ENCODE peak calls at places on chromosome 22, in nine cellular contexts. C is psoas muscle, A is progenitor cell of endocrine pancreas, S is NB4, M is fibroblast of pulmonary artery, O is CD14-positive monocyte, W is pancreas, E is RWPE1, X is thoracic aorta. I is an unnamed sample.

GRCh38 chr22:38882972-38883622 is 11.1 kb upstream of the CBX6 start:
- DNase-seq in O (no peak), M (no peak), S (no peak), E (no peak), X (no peak), C (no peak), W (no peak), A (no peak), I (no peak)

GRCh38 chr22:30021338-30021737 is 58.9 kb upstream of the HORMAD2 start:
- DNase-seq in C (no peak), X (no peak), M (no peak), S (no peak), O (no peak), W (no peak), A (no peak), E (no peak), I (no peak)

GRCh38 chr22:32474635-32475427 is at the start of gene FBXO7:
- DNase-seq in A (peak; percentile 91), C (peak; percentile 97), W (peak; percentile 96), O (peak; percentile 73), X (peak; percentile 57), E (peak; percentile 72), S (peak; percentile 89), M (peak; percentile 94), I (peak; percentile 98)

GRCh38 chr22:17867160-17867785 is 93.0 kb upstream of the BID start:
- DNase-seq in E (no peak), O (no peak), A (no peak), C (peak; percentile 77), S (peak; percentile 44), W (no peak), X (no peak), M (no peak), I (no peak)

GRCh38 chr22:28015056-28015445 is 96.0 kb upstream of the PITPNB start:
- DNase-seq in X (no peak), W (no peak), S (no peak), C (no peak), M (no peak), E (no peak), A (no peak), O (no peak), I (peak; percentile 17)

GRCh38 chr22:50361688-50362087 is 18.6 kb downstream of the PPP6R2 start:
- DNase-seq in M (no peak), A (no peak), C (no peak), O (no peak), S (no peak), W (no peak), E (no peak), X (no peak), I (no peak)

GRCh38 chr22:27309713-27310112 is 491.8 kb downstream of the MN1 start:
- DNase-seq in W (no peak), E (no peak), X (no peak), M (no peak), A (no peak), S (no peak), C (no peak), O (no peak), I (no peak)

GRCh38 chr22:49084203-49084602 is 743.5 kb downstream of the BRD1 start:
- DNase-seq in O (no peak), A (no peak), M (no peak), S (no peak), E (no peak), X (no peak), W (no peak), C (peak; percentile 8), I (peak; percentile 57)

GRCh38 chr22:33038131-33038772 is 19.9 kb downstream of the SYN3 start:
- DNase-seq in X (no peak), S (peak; percentile 52), M (peak; percentile 11), A (no peak), W (no peak), O (no peak), E (no peak), C (no peak), I (no peak)

GRCh38 chr22:49294656-49295464 is 532.8 kb downstream of the BRD1 start:
- DNase-seq in C (no peak), E (no peak), S (no peak), M (no peak), A (peak; percentile 6), O (peak; percentile 40), W (no peak), X (no peak), I (peak; percentile 55)

GRCh38 chr22:30054764-30055069 is 25.5 kb upstream of the HORMAD2 start:
- DNase-seq in E (no peak), C (no peak), A (no peak), M (no peak), S (no peak), W (no peak), O (no peak), X (no peak), I (no peak)

GRCh38 chr22:20312396-20313191 is 7.3 kb downstream of the DGCR6L start:
- DNase-seq in E (no peak), O (peak; percentile 35), C (no peak), M (no peak), W (no peak), A (peak; percentile 7), S (no peak), X (no peak), I (no peak)

GRCh38 chr22:39493759-39494158 is 8.3 kb upstream of the MIEF1 start:
- DNase-seq in W (peak; percentile 2), O (no peak), C (no peak), X (no peak), A (no peak), E (no peak), M (peak; percentile 51), S (no peak), I (no peak)

GRCh38 chr22:19986410-19987341 is 29.9 kb downstream of the ARVCF start:
- DNase-seq in A (peak; percentile 69), W (peak; percentile 92), E (peak; percentile 87), S (peak; percentile 75), O (peak; percentile 75), M (peak; percentile 71), X (no peak), C (peak; percentile 91), I (peak; percentile 83)

DNA sequence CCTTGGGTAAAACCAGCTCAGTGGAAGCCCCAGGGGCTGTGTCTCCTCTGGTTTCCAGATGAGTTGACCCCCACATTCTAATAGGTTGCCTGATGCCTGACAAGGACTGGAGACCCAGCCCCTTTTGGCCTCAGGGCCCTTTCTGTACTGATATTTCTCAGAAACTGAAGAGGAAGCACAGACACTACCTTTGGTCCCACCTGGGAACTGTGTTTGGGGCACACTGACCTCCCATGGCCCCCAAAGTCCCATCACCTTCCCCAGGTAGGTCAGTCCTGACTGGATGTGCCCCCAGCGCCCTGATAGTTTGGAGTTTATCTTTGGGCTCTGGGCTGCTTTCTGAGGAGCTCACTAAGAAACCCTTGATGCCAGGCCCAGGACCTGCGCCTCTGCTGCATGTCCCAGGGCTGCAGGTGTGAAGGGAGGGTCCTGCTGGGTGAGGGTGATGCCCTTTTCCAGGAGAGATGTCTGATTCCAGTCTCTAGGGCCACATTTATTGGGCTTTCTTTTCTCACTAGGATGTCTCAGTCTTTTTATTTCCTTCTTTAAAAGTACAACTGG is 106.7 kb downstream of the GGTLC2 start:
- DNase-seq in A (no peak), O (no peak), X (no peak), E (no peak), C (no peak), M (no peak), W (no peak), S (no peak), I (no peak)
- TF ChIP-seq CTCF in A (no peak), O (no peak), X (no peak), E (no peak), C (no peak), M (no peak), W (no peak), S (no peak), I (no peak)

DNA sequence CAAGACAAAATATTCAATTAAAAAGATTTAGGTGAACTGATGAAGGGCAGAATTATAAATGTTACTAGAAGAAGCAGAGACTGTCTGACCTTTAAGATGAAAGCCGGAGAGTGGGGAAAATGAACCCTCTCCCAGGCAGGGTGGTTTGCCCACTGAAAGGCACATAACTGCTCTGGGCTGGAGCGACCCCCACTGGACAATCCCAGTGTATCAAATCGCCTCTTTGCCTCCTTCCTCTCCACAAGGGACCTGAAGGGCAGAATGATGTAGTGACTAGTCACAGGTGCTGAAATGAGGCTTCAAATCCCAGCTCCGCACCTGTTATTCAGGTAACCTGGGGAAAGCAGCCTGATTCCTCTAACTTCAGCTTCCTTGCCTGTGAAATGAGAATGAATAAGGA is 69.0 kb downstream of the EFCAB6 start:
- DNase-seq in E (no peak), W (no peak), M (no peak), C (no peak), X (no peak), A (no peak), S (peak; percentile 26), O (no peak), I (no peak)
- TF ChIP-seq CTCF in E (no peak), W (no peak), M (no peak), C (no peak), X (no peak), A (peak; percentile 26), S (peak; percentile 38), O (no peak), I (peak; percentile 14)

DNA sequence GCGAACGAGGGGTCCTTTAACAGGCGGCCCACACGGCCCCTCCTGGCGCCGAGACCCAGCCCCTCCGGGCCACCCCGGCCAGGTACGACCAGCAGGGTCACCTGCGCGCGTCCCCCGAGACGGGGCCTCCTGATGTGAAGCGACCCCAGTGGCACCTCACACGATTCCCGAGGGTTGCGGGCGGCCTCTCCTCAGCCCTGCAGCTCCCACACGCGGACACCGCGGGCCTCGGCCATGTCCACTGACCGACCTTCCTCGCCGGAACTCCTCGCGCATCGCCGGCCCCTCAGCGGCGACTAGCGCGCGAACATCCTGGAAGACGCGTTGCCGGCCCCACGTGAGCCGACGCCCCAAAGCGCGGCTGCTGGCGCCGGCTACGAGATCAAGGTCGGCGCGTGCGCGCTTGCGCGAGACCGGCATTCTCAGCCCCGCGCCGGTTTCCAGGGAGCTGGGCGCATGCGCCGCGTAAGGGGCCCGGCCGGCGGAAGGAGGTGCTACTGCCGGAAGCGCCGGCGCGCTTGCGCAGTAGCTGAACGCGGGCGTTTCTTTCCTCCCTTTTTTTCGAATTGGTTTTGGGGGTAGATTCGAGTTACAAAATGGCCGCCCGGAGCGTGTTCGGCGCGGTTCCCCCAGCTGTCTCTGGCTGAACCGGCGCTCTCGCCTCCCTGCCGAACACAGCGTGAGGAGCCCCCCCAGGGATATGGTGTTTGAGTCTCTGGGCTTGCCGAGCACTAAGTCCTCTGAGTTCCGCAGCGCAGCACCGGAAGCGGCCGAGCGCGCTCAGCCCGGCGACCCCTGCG is at the start of gene NUP50:
- DNase-seq in E (peak; percentile 97), M (peak; percentile 98), W (peak; percentile 99), X (peak; percentile 77), A (peak; percentile 94), S (peak; percentile 96), C (peak; percentile 99), O (peak; percentile 94), I (peak; percentile 98)
- TF ChIP-seq CTCF in E (no peak), M (no peak), W (no peak), X (no peak), A (peak; percentile 8), S (no peak), C (peak; percentile 6), O (no peak), I (peak; percentile 40)

DNA sequence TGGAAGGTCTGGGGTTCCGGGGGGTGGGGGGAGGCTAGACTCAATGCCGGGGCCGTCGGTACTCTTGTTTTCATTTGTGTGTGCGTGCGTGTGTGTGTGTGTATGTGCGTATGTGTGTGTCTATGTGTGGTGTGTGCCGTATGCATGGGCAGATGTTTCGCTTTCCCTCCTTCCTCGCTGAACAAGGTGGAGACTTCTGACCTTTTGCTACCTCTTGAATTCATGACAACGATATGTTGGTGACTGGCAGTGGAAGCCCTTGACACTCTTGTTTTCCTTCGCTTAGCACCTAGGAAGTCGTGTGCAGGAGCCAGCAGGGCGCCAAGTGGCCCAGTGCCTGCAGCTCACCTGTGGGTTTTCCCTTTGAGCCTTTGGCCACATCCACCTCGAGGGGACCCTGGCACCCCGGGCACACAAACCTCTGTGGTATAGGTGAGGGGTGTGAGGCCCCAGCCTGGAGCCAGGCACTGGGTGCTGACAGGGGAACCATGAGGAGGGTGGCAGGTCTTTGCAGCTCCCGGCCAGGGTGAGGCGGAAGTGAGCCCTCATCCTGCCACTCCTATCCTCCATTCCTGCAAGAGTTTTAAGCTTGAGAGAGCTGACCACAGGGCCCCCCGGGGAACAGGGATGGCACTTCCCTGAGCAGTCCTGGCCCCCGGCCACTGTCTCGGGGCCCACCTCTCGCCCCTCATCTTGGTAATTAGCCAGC is 19.3 kb upstream of the TMEM191C start:
- DNase-seq in X (no peak), S (peak; percentile 45), W (peak; percentile 91), M (no peak), E (no peak), C (peak; percentile 41), O (no peak), A (no peak), I (peak; percentile 81)
- TF ChIP-seq CTCF in X (no peak), S (peak; percentile 41), W (no peak), M (peak; percentile 6), E (no peak), C (no peak), O (no peak), A (peak; percentile 7), I (peak; percentile 43)

I was measured in chondrocyte.